ENCODE peak calls at places on chromosomes 2 and 18, in four cellular contexts. One of them, this sample, is unnamed.
A peak's percentile ranks its signal among the peaks of the same experiment; 100 is the strongest.

GRCh38 chr18:23138470-23138869 is 3.2 kb downstream of the CABLES1 start:
- DNase-seq in IMR-90: no peak
- DNase-seq in tibial artery: no peak
- DNase-seq in CD8-positive, alpha-beta memory T cell: no peak
- DNase-seq in this sample: no peak

GRCh38 chr2:21836766-21837543 is 713.2 kb downstream of the TDRD15 start:
- DNase-seq in IMR-90: peak; percentile 95
- DNase-seq in CD8-positive, alpha-beta memory T cell: no peak
- DNase-seq in tibial artery: no peak
- DNase-seq in this sample: no peak

GRCh38 chr2:134206573-134206972 is 47.3 kb upstream of the MGAT5 start:
- DNase-seq in tibial artery: peak; percentile 62
- DNase-seq in IMR-90: peak; percentile 66
- DNase-seq in CD8-positive, alpha-beta memory T cell: no peak
- DNase-seq in this sample: no peak

GRCh38 chr2:179272406-179273192 is 8.0 kb upstream of the SESTD1 start:
- DNase-seq in tibial artery: no peak
- DNase-seq in CD8-positive, alpha-beta memory T cell: no peak
- DNase-seq in IMR-90: peak; percentile 73
- DNase-seq in this sample: no peak

GRCh38 chr2:74099835-74100234 is 47.9 kb downstream of the BOLA3 start:
- DNase-seq in CD8-positive, alpha-beta memory T cell: no peak
- DNase-seq in IMR-90: no peak
- DNase-seq in tibial artery: no peak
- DNase-seq in this sample: no peak

GRCh38 chr2:150034665-150035064 is 447.1 kb upstream of the MMADHC start:
- DNase-seq in tibial artery: no peak
- DNase-seq in CD8-positive, alpha-beta memory T cell: no peak
- DNase-seq in IMR-90: no peak
- DNase-seq in this sample: no peak

GRCh38 chr2:109375131-109375561 is 238.6 kb downstream of the SEPTIN10 start:
- DNase-seq in IMR-90: no peak
- DNase-seq in tibial artery: no peak
- DNase-seq in CD8-positive, alpha-beta memory T cell: no peak
- DNase-seq in this sample: no peak

GRCh38 chr2:212677466-212677865 is 138.9 kb upstream of the ERBB4 start:
- DNase-seq in tibial artery: no peak
- DNase-seq in CD8-positive, alpha-beta memory T cell: no peak
- DNase-seq in IMR-90: no peak
- DNase-seq in this sample: no peak

GRCh38 chr2:45004569-45005181 is 4.6 kb downstream of the SIX2 start:
- DNase-seq in CD8-positive, alpha-beta memory T cell: no peak
- DNase-seq in tibial artery: no peak
- DNase-seq in IMR-90: peak; percentile 2
- DNase-seq in this sample: no peak

GRCh38 chr2:45002661-45003210 is 6.5 kb downstream of the SIX2 start:
- DNase-seq in IMR-90: no peak
- DNase-seq in tibial artery: no peak
- DNase-seq in CD8-positive, alpha-beta memory T cell: no peak
- DNase-seq in this sample: no peak

GRCh38 chr2:45005261-45006002 is 3.8 kb downstream of the SIX2 start:
- DNase-seq in IMR-90: no peak
- DNase-seq in CD8-positive, alpha-beta memory T cell: no peak
- DNase-seq in tibial artery: no peak
- DNase-seq in this sample: no peak

GRCh38 chr2:45001629-45002385 is 7.4 kb downstream of the SIX2 start:
- DNase-seq in tibial artery: no peak
- DNase-seq in CD8-positive, alpha-beta memory T cell: no peak
- DNase-seq in IMR-90: no peak
- DNase-seq in this sample: no peak

DNA sequence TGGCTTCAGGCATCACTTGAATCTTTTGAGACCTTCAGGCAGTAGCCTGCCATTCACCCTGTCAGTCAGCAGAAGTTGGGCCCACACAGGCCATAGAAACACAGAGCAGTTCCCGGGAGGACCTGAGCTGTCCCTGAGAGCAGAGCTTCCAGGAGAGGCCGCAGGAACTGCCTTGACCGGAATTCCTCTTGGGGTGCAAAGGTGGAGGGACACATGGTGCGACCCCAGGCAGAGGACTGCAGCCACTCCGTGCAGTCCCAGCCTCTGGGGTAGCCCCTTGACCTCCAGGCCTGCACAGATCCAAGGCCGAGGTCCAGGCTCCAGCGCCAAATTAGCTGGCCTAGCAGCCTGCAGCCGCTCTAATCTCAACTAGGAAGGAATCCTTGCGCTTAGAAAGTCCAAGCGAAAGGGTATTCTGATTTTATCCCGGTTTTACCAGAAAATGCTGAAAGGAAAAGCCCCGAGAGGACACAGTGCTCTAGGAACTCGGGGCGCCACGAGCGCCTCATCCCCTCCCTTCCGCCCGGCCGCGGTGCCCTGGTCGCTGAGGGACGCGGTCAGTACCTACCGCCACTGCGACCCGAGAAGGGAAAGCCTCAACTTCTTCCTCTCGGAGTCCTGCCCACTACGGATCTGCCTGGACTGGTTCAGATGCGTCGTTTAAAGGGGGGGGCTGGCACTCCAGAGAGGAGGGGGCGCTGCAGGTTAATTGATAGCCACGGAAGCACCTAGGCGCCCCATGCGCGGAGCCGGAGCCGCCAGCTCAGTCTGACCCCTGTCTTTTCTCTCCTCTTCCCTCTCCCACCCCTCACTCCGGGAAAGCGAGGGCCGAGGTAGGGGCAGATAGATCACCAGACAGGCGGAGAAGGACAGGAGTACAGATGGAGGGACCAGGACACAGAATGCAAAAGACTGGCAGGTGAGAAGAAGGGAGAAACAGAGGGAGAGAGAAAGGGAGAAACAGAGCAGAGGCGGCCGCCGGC is 5.4 kb downstream of the SIX2 start:
- DNase-seq in IMR-90: no peak
- DNase-seq in CD8-positive, alpha-beta memory T cell: no peak
- DNase-seq in tibial artery: no peak
- DNase-seq in this sample: no peak
- H3K9me3 ChIP-seq in IMR-90: peaks cover 13% of the 10 kb centered on the region
- H3K9me3 ChIP-seq in CD8-positive, alpha-beta memory T cell: no peaks in the 10 kb centered on the region
- H3K9me3 ChIP-seq in tibial artery: no peaks in the 10 kb centered on the region
- H3K9me3 ChIP-seq in this sample: no peaks in the 10 kb centered on the region

GRCh38 chr2:218445602-218446001 is 26.7 kb downstream of the VIL1 start:
- DNase-seq in tibial artery: no peak
- DNase-seq in IMR-90: no peak
- DNase-seq in CD8-positive, alpha-beta memory T cell: no peak
- DNase-seq in this sample: no peak

GRCh38 chr2:218446547-218446946 is 27.6 kb downstream of the VIL1 start:
- DNase-seq in IMR-90: no peak
- DNase-seq in CD8-positive, alpha-beta memory T cell: no peak
- DNase-seq in tibial artery: no peak
- DNase-seq in this sample: no peak

GRCh38 chr2:218452079-218452478 is 33.2 kb downstream of the VIL1 start:
- DNase-seq in tibial artery: no peak
- DNase-seq in IMR-90: no peak
- DNase-seq in CD8-positive, alpha-beta memory T cell: no peak
- DNase-seq in this sample: no peak

GRCh38 chr2:218447072-218447471 is 28.1 kb downstream of the VIL1 start:
- DNase-seq in tibial artery: no peak
- DNase-seq in IMR-90: no peak
- DNase-seq in CD8-positive, alpha-beta memory T cell: no peak
- DNase-seq in this sample: no peak

DNA sequence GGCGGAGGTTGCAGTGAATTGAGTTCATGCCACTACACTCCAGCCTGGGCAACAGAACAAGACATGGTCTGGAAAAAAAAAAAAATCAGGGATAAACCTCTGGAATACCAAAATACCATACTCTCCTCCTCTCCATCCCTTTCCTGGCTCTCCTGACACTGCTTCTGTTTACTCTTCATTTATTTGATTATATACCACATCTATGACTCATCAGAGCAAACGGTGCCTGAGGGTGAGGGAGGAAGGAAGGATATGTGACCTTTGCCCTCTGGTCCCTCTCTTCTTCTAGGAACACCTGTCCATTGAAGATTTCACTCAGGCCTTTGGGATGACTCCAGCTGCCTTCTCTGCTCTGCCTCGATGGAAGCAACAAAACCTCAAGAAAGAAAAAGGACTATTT is 30.0 kb downstream of the VIL1 start:
- DNase-seq in CD8-positive, alpha-beta memory T cell: no peak
- DNase-seq in tibial artery: no peak
- DNase-seq in IMR-90: peak; percentile 45
- DNase-seq in this sample: no peak
- H3K27ac ChIP-seq in CD8-positive, alpha-beta memory T cell: no peak overlapping the region
- H3K27ac ChIP-seq in tibial artery: no peak overlapping the region
- H3K27ac ChIP-seq in IMR-90: no peak overlapping the region
- H3K27ac ChIP-seq in this sample: no peak overlapping the region

GRCh38 chr2:111134082-111134481 is 13.4 kb downstream of the BCL2L11 start:
- DNase-seq in IMR-90: no peak
- DNase-seq in CD8-positive, alpha-beta memory T cell: no peak
- DNase-seq in tibial artery: no peak
- DNase-seq in this sample: no peak
- H3K36me3 ChIP-seq in IMR-90: peaks cover 13% of the 10 kb centered on the region
- H3K36me3 ChIP-seq in CD8-positive, alpha-beta memory T cell: peaks cover 4% of the 10 kb centered on the region
- H3K36me3 ChIP-seq in tibial artery: peaks cover 17% of the 10 kb centered on the region
- H3K36me3 ChIP-seq in this sample: no peaks in the 10 kb centered on the region

GRCh38 chr2:174327958-174328308 is 6.8 kb upstream of the SP9 start:
- DNase-seq in IMR-90: no peak
- DNase-seq in CD8-positive, alpha-beta memory T cell: no peak
- DNase-seq in tibial artery: no peak
- DNase-seq in this sample: no peak

GRCh38 chr2:174329157-174329715 is 5.5 kb upstream of the SP9 start:
- DNase-seq in tibial artery: no peak
- DNase-seq in IMR-90: no peak
- DNase-seq in CD8-positive, alpha-beta memory T cell: no peak
- DNase-seq in this sample: no peak

GRCh38 chr2:174327559-174327897 is 7.2 kb upstream of the SP9 start:
- DNase-seq in tibial artery: no peak
- DNase-seq in CD8-positive, alpha-beta memory T cell: no peak
- DNase-seq in IMR-90: no peak
- DNase-seq in this sample: no peak

GRCh38 chr2:174326880-174327558 is 7.7 kb upstream of the SP9 start:
- DNase-seq in tibial artery: no peak
- DNase-seq in CD8-positive, alpha-beta memory T cell: no peak
- DNase-seq in IMR-90: no peak
- DNase-seq in this sample: peak; percentile 35

GRCh38 chr2:174328309-174329156 is 6.2 kb upstream of the SP9 start:
- DNase-seq in CD8-positive, alpha-beta memory T cell: no peak
- DNase-seq in IMR-90: no peak
- DNase-seq in tibial artery: no peak
- DNase-seq in this sample: no peak
- H3K9me3 ChIP-seq in CD8-positive, alpha-beta memory T cell: no peaks in the 10 kb centered on the region
- H3K9me3 ChIP-seq in IMR-90: peaks cover 13% of the 10 kb centered on the region
- H3K9me3 ChIP-seq in tibial artery: no peaks in the 10 kb centered on the region
- H3K9me3 ChIP-seq in this sample: no peaks in the 10 kb centered on the region

DNA sequence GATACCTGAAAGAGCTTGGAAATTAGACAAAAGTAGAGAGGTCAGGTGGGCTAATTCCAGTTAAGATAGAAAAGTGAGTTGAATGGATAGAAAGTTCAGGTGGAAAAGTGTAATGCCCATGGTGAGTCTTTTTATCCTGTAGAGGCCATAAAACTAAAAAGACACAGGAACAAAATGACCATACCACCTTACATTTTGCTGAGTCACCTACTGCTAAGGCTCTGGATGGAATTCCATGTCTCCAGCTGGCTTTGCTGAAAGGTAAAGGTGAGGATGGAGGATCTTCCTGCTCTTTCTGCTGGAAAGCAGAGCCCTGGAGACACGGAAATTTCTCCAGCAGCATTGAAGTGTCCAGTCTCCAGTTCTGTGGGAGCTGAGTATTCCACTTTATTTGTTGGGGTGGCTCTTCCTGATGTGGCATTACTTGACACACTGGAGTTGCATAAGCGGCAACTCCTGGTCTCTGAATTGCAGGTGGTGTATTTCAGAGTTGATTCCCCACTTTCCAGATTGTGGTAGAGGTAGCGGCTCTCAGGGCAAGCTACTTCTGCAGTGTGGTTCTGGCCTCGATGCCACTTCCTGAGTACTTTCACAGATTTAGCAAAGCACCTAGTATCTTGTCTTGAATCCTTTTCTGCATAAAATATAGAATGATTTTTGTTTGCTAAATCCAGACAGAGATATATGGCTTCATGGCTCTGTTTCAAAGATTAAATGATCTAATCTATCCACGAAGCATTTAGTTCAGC is 10.7 kb downstream of the IL1RL2 start:
- DNase-seq in IMR-90: no peak
- DNase-seq in tibial artery: no peak
- DNase-seq in CD8-positive, alpha-beta memory T cell: no peak
- DNase-seq in this sample: no peak
- H3K27ac ChIP-seq in IMR-90: no peak overlapping the region
- H3K27ac ChIP-seq in tibial artery: no peak overlapping the region
- H3K27ac ChIP-seq in CD8-positive, alpha-beta memory T cell: no peak overlapping the region
- H3K27ac ChIP-seq in this sample: no peak overlapping the region

DNA sequence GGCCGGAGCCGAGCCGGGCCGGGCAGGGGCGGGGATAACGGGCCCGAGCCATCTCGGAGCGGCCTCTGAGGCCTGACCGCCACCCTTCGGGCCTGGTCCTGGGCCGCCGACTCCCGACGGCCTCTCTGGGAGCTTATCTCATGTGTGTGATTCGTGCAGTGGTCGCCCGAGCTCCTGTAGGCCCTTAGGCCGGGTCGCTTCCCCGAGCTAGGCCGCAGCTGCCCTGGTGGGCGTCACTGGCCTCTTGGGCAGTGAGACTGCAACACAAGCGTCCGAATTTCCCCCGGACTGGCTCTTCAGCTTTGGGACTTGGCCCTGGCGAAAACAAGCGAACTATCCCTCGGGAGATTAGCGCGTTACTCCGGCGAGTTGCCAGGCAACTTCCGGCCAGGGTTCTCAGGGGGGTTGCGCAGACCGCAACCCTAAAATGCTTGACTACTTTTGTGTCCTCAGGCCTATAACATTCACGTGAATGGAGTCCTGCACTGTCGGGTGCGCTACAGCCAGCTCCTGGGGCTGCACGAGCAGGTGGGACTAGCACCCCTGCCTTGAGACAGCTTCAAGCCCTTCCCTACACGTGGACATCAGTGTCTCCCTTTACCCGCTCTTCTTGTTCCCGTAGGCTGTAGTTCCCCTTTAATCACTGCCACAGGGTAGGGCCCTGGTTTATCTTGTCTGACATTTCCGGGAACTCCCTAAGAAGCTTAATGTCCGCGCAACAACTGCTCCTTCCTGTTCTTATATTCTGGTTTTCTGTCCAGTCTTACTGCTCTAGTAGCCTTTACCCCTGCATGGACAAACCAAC is 602 bp downstream of the SNX17 start:
- DNase-seq in tibial artery: no peak
- DNase-seq in CD8-positive, alpha-beta memory T cell: peak; percentile 22
- DNase-seq in IMR-90: peak; percentile 53
- DNase-seq in this sample: no peak
- H3K36me3 ChIP-seq in tibial artery: peaks cover 63% of the 10 kb centered on the region
- H3K36me3 ChIP-seq in CD8-positive, alpha-beta memory T cell: peaks cover 58% of the 10 kb centered on the region
- H3K36me3 ChIP-seq in IMR-90: peaks cover 46% of the 10 kb centered on the region
- H3K36me3 ChIP-seq in this sample: peaks cover 27% of the 10 kb centered on the region

DNA sequence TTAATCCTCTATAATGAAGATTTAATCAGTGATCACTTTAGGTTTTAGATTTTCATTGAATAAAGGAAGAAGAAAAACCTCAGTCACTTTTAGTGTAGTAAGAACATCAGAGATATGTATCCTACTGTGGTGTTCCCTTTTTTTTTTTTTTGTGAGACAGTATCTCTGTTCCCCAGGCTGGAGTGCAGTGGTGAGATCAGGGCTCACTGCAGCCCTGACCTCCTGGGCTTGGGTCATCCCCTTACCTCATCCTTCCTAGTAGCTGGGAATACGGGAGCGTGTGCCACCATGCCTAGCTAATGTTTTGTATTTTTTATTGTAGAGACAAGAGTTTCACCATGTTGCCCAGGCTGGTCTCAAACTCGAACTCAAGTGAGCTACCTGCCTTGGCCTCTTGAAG is 5.1 kb downstream of the SLC39A10 start:
- DNase-seq in tibial artery: no peak
- DNase-seq in IMR-90: no peak
- DNase-seq in CD8-positive, alpha-beta memory T cell: no peak
- DNase-seq in this sample: no peak
- H3K9me3 ChIP-seq in tibial artery: no peaks in the 10 kb centered on the region
- H3K9me3 ChIP-seq in IMR-90: no peaks in the 10 kb centered on the region
- H3K9me3 ChIP-seq in CD8-positive, alpha-beta memory T cell: no peaks in the 10 kb centered on the region
- H3K9me3 ChIP-seq in this sample: no peaks in the 10 kb centered on the region

This sample was measured in naive thymus-derived CD4-positive, alpha-beta T cell.